ENCODE peak calls at places on chromosome 22, in four cellular contexts. J is NB4, D is SW 1271, O is non-pigmented ciliary epithelial cell. U is an unnamed sample.

GRCh38 chr22:31933406-31933805 is 10.9 kb upstream of the YWHAH start:
- DNase-seq in J (no peak), D (no peak), O (no peak), U (no peak)

GRCh38 chr22:34036936-34037335 is 116.7 kb upstream of the LARGE1 start:
- DNase-seq in J (peak), D (no peak), O (no peak), U (no peak)

GRCh38 chr22:26553056-26553752 is 36.7 kb downstream of the TPST2 start:
- DNase-seq in J (peak), D (no peak), O (peak), U (no peak)

GRCh38 chr22:50731811-50732624 is 6.0 kb upstream of the ACR start:
- DNase-seq in J (peak), D (no peak), O (no peak), U (peak)

GRCh38 chr22:43802897-43803495 is 9.1 kb downstream of the EFCAB6 start:
- DNase-seq in J (no peak), D (no peak), O (no peak), U (no peak)

GRCh38 chr22:46522743-46523300 is 14.6 kb downstream of the CELSR1 start:
- DNase-seq in J (no peak), D (no peak), O (no peak), U (peak)

GRCh38 chr22:21030032-21030431 is 2.3 kb downstream of the SLC7A4 start:
- DNase-seq in J (no peak), D (no peak), O (no peak), U (no peak)

GRCh38 chr22:45014658-45015057 is 4.9 kb upstream of the PHF21B start:
- DNase-seq in J (no peak), D (no peak), O (no peak), U (no peak)

GRCh38 chr22:33000342-33001280 is 57.6 kb downstream of the SYN3 start:
- DNase-seq in J (peak), D (no peak), O (no peak), U (peak)

GRCh38 chr22:21030621-21031544 is 1.5 kb downstream of the SLC7A4 start:
- DNase-seq in J (no peak), D (no peak), O (no peak), U (no peak)

GRCh38 chr22:24157783-24158170 is 23.5 kb upstream of the SUSD2 start:
- DNase-seq in J (no peak), D (no peak), O (no peak), U (no peak)

GRCh38 chr22:17575681-17576080 is 12.4 kb downstream of the SLC25A18 start:
- DNase-seq in J (no peak), D (no peak), O (no peak), U (no peak)

GRCh38 chr22:39954584-39955055 is 5.6 kb upstream of the TMA7B start:
- DNase-seq in J (no peak), D (no peak), O (peak), U (no peak)